ENCODE peak calls at places on chromosome 18, in ten cellular contexts. I is GM23248; E is GM10248; D is stimulated activated CD8-positive, alpha-beta memory T cell treated with anti-CD3 and anti-CD28 coated beads, Interleukin-4, amount 100 ng/mL, for 1 hour; Z is left ventricle myocardium inferior; G is ELF-1; W is stimulated activated CD4-positive, alpha-beta T cell treated with anti-CD3 and anti-CD28 coated beads, Interleukin-2, amount 100 ng/mL, for 48 hours; C is T-helper 9 cell; M is amniotic epithelial cell; H is NCI-H1694. K is an unnamed sample.
A peak's percentile ranks its signal among the peaks of the same experiment; 100 is the strongest.

GRCh38 chr18:58180738-58181353 is 136.8 kb downstream of the NEDD4L start:
- DNase-seq in I (peak; percentile 55), E (peak; percentile 75), D (peak; percentile 21), Z (no peak), G (peak; percentile 67), W (peak; percentile 58), C (peak; percentile 41), M (peak; percentile 26), H (peak; percentile 26), K (peak; percentile 34)

GRCh38 chr18:31549416-31549815 is 42.3 kb upstream of the TTR start:
- DNase-seq in I (no peak), E (no peak), D (no peak), Z (no peak), G (no peak), W (no peak), C (no peak), M (no peak), H (no peak), K (no peak)

GRCh38 chr18:58541789-58542425 is 87.0 kb downstream of the ALPK2 start:
- DNase-seq in I (peak; percentile 98), E (peak; percentile 54), D (no peak), Z (no peak), G (peak; percentile 62), W (no peak), C (peak; percentile 6), M (peak; percentile 99), H (no peak), K (no peak)

GRCh38 chr18:8681196-8681595 is 24.2 kb upstream of the MTCL1 start:
- DNase-seq in I (no peak), E (no peak), D (no peak), Z (no peak), G (no peak), W (no peak), C (no peak), M (no peak), H (no peak), K (no peak)

GRCh38 chr18:69830189-69830588 is 117.5 kb downstream of the CD226 start:
- DNase-seq in I (no peak), E (no peak), D (no peak), Z (no peak), G (no peak), W (no peak), C (no peak), M (no peak), H (no peak), K (no peak)

GRCh38 chr18:67717800-67718199 is 201.3 kb upstream of the DSEL start:
- DNase-seq in I (no peak), E (no peak), D (no peak), Z (no peak), G (no peak), W (no peak), C (no peak), M (no peak), H (no peak), K (no peak)

GRCh38 chr18:27171993-27172392 is 13.1 kb downstream of the CHST9 start:
- DNase-seq in I (no peak), E (no peak), D (no peak), Z (no peak), G (no peak), W (no peak), C (no peak), M (no peak), H (no peak), K (no peak)

GRCh38 chr18:75810481-75810880 is 383.0 kb upstream of the SMIM21 start:
- DNase-seq in I (no peak), E (no peak), D (no peak), Z (no peak), G (no peak), W (no peak), C (no peak), M (no peak), H (no peak), K (no peak)

GRCh38 chr18:58284699-58285490 is 240.9 kb downstream of the NEDD4L start:
- DNase-seq in I (no peak), E (no peak), D (no peak), Z (no peak), G (no peak), W (no peak), C (no peak), M (no peak), H (no peak), K (no peak)

GRCh38 chr18:3383381-3383915 is 66.5 kb upstream of the TGIF1 start:
- DNase-seq in I (no peak), E (no peak), D (no peak), Z (no peak), G (peak; percentile 71), W (no peak), C (no peak), M (peak; percentile 33), H (no peak), K (no peak)

GRCh38 chr18:72460210-72460680 is 83.9 kb downstream of the CBLN2 start:
- DNase-seq in I (no peak), E (no peak), D (no peak), Z (no peak), G (no peak), W (no peak), C (no peak), M (no peak), H (no peak), K (no peak)

GRCh38 chr18:75654928-75655745 is 227.6 kb upstream of the SMIM21 start:
- DNase-seq in I (peak; percentile 4), E (no peak), D (no peak), Z (peak; percentile 28), G (peak; percentile 52), W (no peak), C (no peak), M (peak; percentile 82), H (no peak), K (no peak)

K was measured in LNCaP clone FGC.